ENCODE peak calls at places on chromosomes 11 and 22, in four cellular contexts. G, X, R and W are unnamed samples.

GRCh38 chr11:10454902-10455631 is at the start of gene AMPD3:
- DNase-seq in G (peak), X (peak), R (peak), W (peak)

GRCh38 chr22:19176732-19177131 is 1.8 kb downstream of the SLC25A1 start:
- DNase-seq in G (peak), X (no peak), R (no peak), W (no peak)

GRCh38 chr11:32613500-32614151 is 30.0 kb downstream of the EIF3M start:
- DNase-seq in G (no peak), X (peak), R (peak), W (no peak)

GRCh38 chr11:71452354-71453020 is 516 bp upstream of the NADSYN1 start:
- DNase-seq in G (no peak), X (peak), R (no peak), W (no peak)

GRCh38 chr11:35859311-35859710 is 84.6 kb upstream of the LDLRAD3 start:
- DNase-seq in G (no peak), X (no peak), R (no peak), W (no peak)

GRCh38 chr11:26983645-26984044 is 10.3 kb upstream of the FIBIN start:
- DNase-seq in G (no peak), X (no peak), R (no peak), W (no peak)

GRCh38 chr22:30097861-30098260 is 17.6 kb downstream of the HORMAD2 start:
- DNase-seq in G (no peak), X (no peak), R (no peak), W (no peak)

GRCh38 chr11:15507592-15507991 is 392.9 kb downstream of the INSC start:
- DNase-seq in G (no peak), X (no peak), R (no peak), W (no peak)

GRCh38 chr11:67374571-67375276 is 1.3 kb upstream of the CLCF1 start:
- DNase-seq in G (no peak), X (no peak), R (no peak), W (no peak)

GRCh38 chr22:20061481-20061861 is 18.6 kb upstream of the DGCR8 start:
- DNase-seq in G (no peak), X (no peak), R (no peak), W (no peak)

GRCh38 chr11:20067665-20068064 is 92.6 kb downstream of the DBX1 start:
- DNase-seq in G (no peak), X (no peak), R (no peak), W (no peak)

GRCh38 chr22:45548441-45548840 is 45.8 kb downstream of the FBLN1 start:
- DNase-seq in G (no peak), X (no peak), R (no peak), W (no peak)

GRCh38 chr22:36211237-36211881 is 9.8 kb upstream of the APOL4 start:
- DNase-seq in G (peak), X (no peak), R (no peak), W (no peak)

GRCh38 chr22:37604875-37605274 is 3.8 kb upstream of the GGA1 start:
- DNase-seq in G (no peak), X (no peak), R (no peak), W (no peak)

GRCh38 chr11:2150206-2150847 is 10.7 kb downstream of the INS start:
- DNase-seq in G (no peak), X (peak), R (no peak), W (peak)

GRCh38 chr22:45007946-45008852 is 1.6 kb downstream of the PHF21B start:
- DNase-seq in G (peak), X (no peak), R (no peak), W (no peak)

GRCh38 chr22:19193879-19194278 is 15.3 kb upstream of the SLC25A1 start:
- DNase-seq in G (peak), X (no peak), R (no peak), W (no peak)

GRCh38 chr11:76802151-76802550 is 19.0 kb downstream of the TSKU start:
- DNase-seq in G (no peak), X (no peak), R (no peak), W (no peak)

DNA sequence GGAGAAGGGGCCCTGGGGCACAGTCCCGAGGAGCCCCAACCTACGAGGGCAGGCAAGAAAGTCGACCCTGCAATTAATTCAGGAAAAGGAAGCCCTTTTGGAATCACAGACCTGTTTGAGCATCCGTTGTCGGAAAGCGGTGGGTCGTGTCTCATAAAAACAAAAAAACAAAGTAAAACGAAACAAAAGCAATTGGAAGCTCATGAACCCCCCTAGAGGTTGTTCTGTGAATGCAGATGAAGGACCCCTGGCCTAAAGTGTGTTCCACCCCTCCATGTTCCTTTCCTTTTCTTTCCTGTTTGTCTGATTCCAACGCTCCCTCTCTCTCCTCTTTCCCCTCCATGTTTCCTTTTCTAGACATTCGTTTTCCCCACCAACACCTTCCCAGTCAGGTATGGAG is 203.7 kb downstream of the GRIK4 start:
- DNase-seq in G (peak), X (peak), R (no peak), W (peak)
- TF ChIP-seq BHLHE40 in G (no peak), X (no peak), R (no peak), W (no peak)

GRCh38 chr11:115290479-115291390 is 213.5 kb downstream of the CADM1 start:
- DNase-seq in G (no peak), X (no peak), R (no peak), W (no peak)
- TF ChIP-seq TARDBP in G (no peak), X (no peak), R (no peak), W (no peak)

DNA sequence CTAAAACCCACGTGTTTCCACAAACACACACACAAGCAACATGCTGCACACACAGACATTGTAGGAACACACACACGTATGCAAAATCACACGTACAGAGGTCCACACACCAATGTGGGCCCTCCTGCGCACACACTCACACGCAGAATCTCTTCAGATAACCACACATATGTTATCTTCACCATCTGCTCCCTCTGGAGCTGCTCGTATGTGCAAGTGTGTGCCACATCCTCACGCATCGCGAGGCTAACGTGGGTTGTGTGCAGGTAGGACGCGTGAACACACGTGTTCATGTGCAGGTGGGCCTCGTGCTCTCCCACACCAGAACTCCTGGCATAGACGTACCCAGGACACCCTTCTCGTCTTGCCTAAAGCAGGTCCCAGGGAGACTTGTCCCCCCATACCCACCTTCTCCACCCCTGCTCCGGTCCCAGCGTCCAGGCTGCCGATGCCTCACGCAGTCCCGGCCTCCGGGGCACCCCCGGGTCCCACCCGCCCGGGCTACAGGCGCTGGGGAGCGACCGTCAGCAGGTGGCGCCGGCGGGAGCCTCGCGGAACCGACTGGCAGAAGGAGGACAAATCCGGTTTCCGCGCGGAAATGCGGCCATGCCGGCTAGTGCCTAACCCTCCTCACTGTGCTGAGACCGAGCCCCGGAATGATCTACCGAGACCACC is 10.3 kb upstream of the IGSF9B start:
- DNase-seq in G (peak), X (no peak), R (no peak), W (no peak)
- TF ChIP-seq BHLHE40 in G (no peak), X (no peak), R (no peak), W (no peak)

GRCh38 chr11:116640641-116641402 is 132.0 kb downstream of the BUD13 start:
- DNase-seq in G (no peak), X (no peak), R (no peak), W (no peak)
- TF ChIP-seq TARDBP in G (no peak), X (no peak), R (no peak), W (no peak)

GRCh38 chr11:118148240-118148639 is 4.4 kb downstream of the SCN4B start:
- DNase-seq in G (no peak), X (peak), R (no peak), W (no peak)
- TF ChIP-seq BHLHE40 in G (no peak), X (no peak), R (no peak), W (no peak)

GRCh38 chr22:43747877-43748276 is 64.2 kb downstream of the EFCAB6 start:
- DNase-seq in G (peak), X (no peak), R (no peak), W (no peak)

GRCh38 chr22:43753718-43754117 is 58.4 kb downstream of the EFCAB6 start:
- DNase-seq in G (no peak), X (no peak), R (no peak), W (no peak)

GRCh38 chr22:43750751-43751150 is 61.4 kb downstream of the EFCAB6 start:
- DNase-seq in G (no peak), X (no peak), R (peak), W (no peak)

GRCh38 chr22:43745783-43746356 is 66.2 kb downstream of the EFCAB6 start:
- DNase-seq in G (no peak), X (no peak), R (no peak), W (no peak)

GRCh38 chr22:43749473-43749872 is 62.6 kb downstream of the EFCAB6 start:
- DNase-seq in G (no peak), X (no peak), R (no peak), W (no peak)
- TF ChIP-seq TARDBP in G (no peak), X (no peak), R (no peak), W (no peak)